ENCODE peak calls at places on chromosomes 5 and 9, in seven cellular contexts. S is HCT116, P is OCI-LY7, E is hepatocyte, N is GM23338, C is PC-3, O is MM.1S. Z is an unnamed sample.

GRCh38 chr5:73095564-73096238 is 24.7 kb upstream of the TMEM171 start:
- DNase-seq in E (no peak), P (no peak), N (no peak), S (no peak), O (no peak), C (no peak), Z (no peak)

GRCh38 chr5:135208555-135209494 is 174.8 kb upstream of the PITX1 start:
- DNase-seq in E (peak; percentile 74), S (peak; percentile 68), C (peak; percentile 87), N (peak; percentile 10), O (no peak), P (no peak), Z (peak; percentile 95)

GRCh38 chr5:41656597-41656996 is 146.2 kb upstream of the PLCXD3 start:
- DNase-seq in O (no peak), C (peak; percentile 22), P (no peak), S (no peak), E (peak; percentile 40), N (no peak), Z (no peak)

GRCh38 chr5:26329562-26330189 is 708.7 kb downstream of the CDH9 start:
- DNase-seq in N (peak; percentile 45), C (peak; percentile 66), P (no peak), O (peak; percentile 21), S (no peak), E (peak; percentile 25), Z (peak; percentile 16)

GRCh38 chr5:57715296-57715695 is 232.7 kb upstream of the ACTBL2 start:
- DNase-seq in S (no peak), N (no peak), P (no peak), C (no peak), E (no peak), O (no peak), Z (peak; percentile 20)

GRCh38 chr9:70398145-70398556 is 16.3 kb downstream of the KLF9 start:
- DNase-seq in O (no peak), E (no peak), N (no peak), C (no peak), P (peak; percentile 52), S (no peak), Z (no peak)

GRCh38 chr5:72503888-72504491 is 3.2 kb downstream of the ZNF366 start:
- DNase-seq in P (no peak), N (no peak), E (no peak), O (no peak), S (no peak), C (peak; percentile 79), Z (peak; percentile 60)

GRCh38 chr5:1375871-1376850 is 31.3 kb upstream of the CLPTM1L start:
- DNase-seq in O (no peak), E (no peak), P (no peak), S (no peak), N (no peak), C (no peak), Z (peak; percentile 66)

GRCh38 chr5:38598994-38599611 is 42.7 kb upstream of the LIFR start:
- DNase-seq in P (no peak), O (no peak), E (peak; percentile 34), C (peak; percentile 92), N (no peak), S (peak; percentile 42), Z (peak; percentile 86)

GRCh38 chr9:128182872-128183528 is 8.4 kb downstream of the CIZ1 start:
- DNase-seq in C (no peak), S (no peak), P (no peak), N (no peak), O (no peak), E (no peak), Z (no peak)

DNA sequence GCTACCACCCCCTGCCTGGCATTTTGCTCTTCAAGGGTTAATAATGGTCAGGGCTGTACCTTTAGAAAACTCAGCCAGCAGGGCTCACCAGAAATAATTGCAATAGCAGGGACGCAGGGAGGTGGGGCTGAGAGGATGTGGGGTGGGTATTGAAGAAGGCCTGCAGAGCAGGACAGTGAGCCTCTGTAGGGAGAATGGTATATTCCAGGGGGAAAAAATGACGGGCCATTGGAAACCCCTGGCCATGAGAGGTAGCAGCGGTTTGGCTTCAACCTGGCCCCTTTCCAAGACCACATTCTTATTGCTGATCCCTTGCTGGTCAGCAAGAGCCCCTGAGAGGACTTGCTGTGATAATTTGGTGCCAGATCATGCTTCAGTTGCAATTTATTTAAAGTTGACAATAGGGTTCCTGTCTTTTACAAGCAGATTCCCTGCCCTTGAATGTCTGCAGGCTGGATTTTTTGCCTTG is 36.7 kb upstream of the CTNNA1 start:
- DNase-seq in C (peak; percentile 8), E (no peak), S (no peak), P (no peak), O (no peak), N (peak; percentile 38), Z (no peak)
- TF ChIP-seq EZH2phosphoT487 in C (no peak), E (no peak), S (no peak), P (no peak), O (no peak), N (no peak), Z (no peak)

GRCh38 chr9:116686135-116686534 is 970 bp upstream of the TRIM32 start:
- DNase-seq in E (no peak), O (peak; percentile 6), N (no peak), S (no peak), P (no peak), C (no peak), Z (peak; percentile 24)
- H3K4me3 ChIP-seq in E (no peak overlapping the region), O (peak overlapping the region; percentile 91), N (peak overlapping the region; percentile 77), S (peak overlapping the region; percentile 77), P (peak overlapping the region; percentile 81), C (peak overlapping the region; percentile 89), Z (peak overlapping the region; percentile 99)

DNA sequence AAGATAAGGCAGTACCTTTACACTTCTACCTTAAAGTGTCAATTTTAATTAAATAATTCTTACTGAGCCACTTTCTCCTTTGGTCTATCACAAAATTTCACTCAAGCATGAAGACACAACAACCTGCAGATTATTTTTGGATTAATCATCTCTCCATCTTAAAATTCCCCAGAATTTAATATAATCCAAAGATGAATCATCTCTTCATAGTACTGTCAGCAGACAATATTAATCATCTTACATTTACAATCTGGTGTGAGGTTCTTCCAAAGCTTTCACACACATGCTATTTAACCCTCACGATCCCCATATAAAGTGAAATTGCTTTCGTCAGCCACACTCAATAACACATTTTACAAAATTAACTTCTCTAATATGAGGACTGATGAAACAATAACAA is 43.0 kb downstream of the LHFPL2 start:
- DNase-seq in O (no peak), P (no peak), N (no peak), E (no peak), C (peak; percentile 64), S (no peak), Z (peak; percentile 55)
- TF ChIP-seq EZH2phosphoT487 in O (no peak), P (no peak), N (no peak), E (no peak), C (no peak), S (no peak), Z (no peak)

GRCh38 chr9:91944711-91945110 is 5.3 kb downstream of the ROR2 start:
- DNase-seq in P (no peak), C (no peak), O (no peak), N (no peak), E (no peak), S (no peak), Z (no peak)

GRCh38 chr9:91946825-91947224 is 3.2 kb downstream of the ROR2 start:
- DNase-seq in E (no peak), N (no peak), O (no peak), C (no peak), S (no peak), P (no peak), Z (peak; percentile 23)

GRCh38 chr9:91946196-91946595 is 3.8 kb downstream of the ROR2 start:
- DNase-seq in E (no peak), P (no peak), O (no peak), C (no peak), S (no peak), N (no peak), Z (no peak)

GRCh38 chr9:91943876-91944470 is 6.1 kb downstream of the ROR2 start:
- DNase-seq in P (no peak), N (no peak), E (no peak), O (no peak), S (no peak), C (no peak), Z (peak; percentile 51)

DNA sequence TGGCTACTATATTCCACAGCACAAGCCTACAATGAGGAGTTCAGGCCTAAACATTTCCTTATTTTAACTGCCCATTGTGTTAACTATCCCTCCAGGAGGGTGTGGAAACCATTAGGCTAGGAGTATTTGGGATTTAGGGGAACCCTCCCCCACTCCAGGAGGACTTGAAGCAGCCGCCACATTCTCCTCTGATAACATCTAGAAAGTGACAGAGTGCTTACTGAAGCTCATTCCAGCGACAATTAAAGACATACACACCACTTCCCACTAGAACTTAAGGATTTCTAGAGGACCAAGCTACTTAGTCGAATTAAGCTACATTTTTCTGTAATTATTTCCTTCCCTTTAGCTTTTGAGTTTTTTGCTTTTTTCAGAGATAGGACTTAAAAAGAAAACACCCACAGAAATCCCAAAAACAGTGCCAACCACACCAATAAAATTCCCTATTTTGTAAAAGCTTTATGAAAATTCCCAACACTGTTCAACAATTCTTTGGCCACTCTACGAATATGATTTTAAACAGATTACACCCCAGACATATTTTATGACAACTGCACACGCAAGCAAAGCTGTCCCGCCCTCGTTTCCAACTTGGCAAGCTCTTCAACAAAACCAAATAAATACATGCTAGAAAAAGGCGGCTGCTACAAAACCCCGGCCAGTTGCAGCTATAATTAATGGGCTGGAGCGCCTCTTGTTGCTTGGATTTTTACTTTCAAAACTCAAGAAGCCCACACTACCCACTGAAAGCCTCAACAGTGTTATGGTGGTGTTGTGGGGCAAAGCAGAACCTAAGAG is 4.6 kb downstream of the ROR2 start:
- DNase-seq in N (peak; percentile 70), S (no peak), P (no peak), C (no peak), O (no peak), E (peak; percentile 63), Z (peak; percentile 81)
- H3K4me3 ChIP-seq in N (peak overlapping the region; percentile 5), S (no peak overlapping the region), P (no peak overlapping the region), C (no peak overlapping the region), O (no peak overlapping the region), E (no peak overlapping the region), Z (peak overlapping the region; percentile 59)

DNA sequence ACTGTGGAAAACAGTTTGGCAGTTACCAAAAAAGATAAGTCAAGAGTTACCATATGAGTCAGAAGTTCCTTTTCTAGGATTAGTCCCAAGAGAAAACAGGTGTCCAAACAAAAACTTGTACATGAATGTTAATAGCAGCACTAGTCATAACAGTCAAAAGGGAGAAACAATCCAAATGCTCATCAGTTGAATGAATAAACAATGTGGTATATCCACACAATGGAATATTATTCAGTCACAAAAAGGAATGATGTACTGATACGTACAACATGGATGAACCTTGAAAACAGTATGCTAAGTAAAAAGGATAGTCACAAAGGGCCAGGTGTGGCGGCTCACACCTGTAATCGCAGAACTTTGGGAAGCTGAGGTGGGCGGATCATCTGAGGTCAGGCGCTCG is 7.9 kb downstream of the ZNF510 start:
- DNase-seq in N (no peak), E (no peak), S (no peak), O (no peak), P (no peak), C (no peak), Z (no peak)
- TF ChIP-seq EZH2phosphoT487 in N (no peak), E (no peak), S (no peak), O (no peak), P (no peak), C (no peak), Z (no peak)

GRCh38 chr9:137579259-137579604 is 507 bp upstream of the DPH7 start:
- DNase-seq in O (no peak), N (no peak), E (no peak), P (no peak), S (no peak), C (no peak), Z (peak; percentile 12)
- H3K4me3 ChIP-seq in O (peak overlapping the region; percentile 94), N (peak overlapping the region; percentile 96), E (no peak overlapping the region), P (peak overlapping the region; percentile 97), S (peak overlapping the region; percentile 91), C (peak overlapping the region; percentile 94), Z (peak overlapping the region; percentile 84)

Z was measured in GM23248.